ENCODE peak calls at places on chromosome 15, in nine cellular contexts. One of them, this sample, is unnamed.
A peak's percentile ranks its signal among the peaks of the same experiment; 100 is the strongest.

GRCh38 chr15:89203705-89204273 is 17.6 kb downstream of the RLBP1 start:
- DNase-seq in NAMALWA: no peak
- DNase-seq in amniotic stem cell: no peak
- DNase-seq in nucleus accumbens: no peak
- DNase-seq in neural progenitor cell: no peak
- DNase-seq in CD8-positive, alpha-beta T cell: no peak
- DNase-seq in head of caudate nucleus: no peak
- DNase-seq in activated naive CD4-positive, alpha-beta T cell treated with Interleukin-2 at 50 U/mL for 16 hours: peak; percentile 23
- DNase-seq in NCI-H774: no peak
- DNase-seq in this sample: peak; percentile 11

GRCh38 chr15:31089361-31090047 is 12.0 kb downstream of the TRPM1 start:
- DNase-seq in NAMALWA: no peak
- DNase-seq in amniotic stem cell: no peak
- DNase-seq in nucleus accumbens: no peak
- DNase-seq in neural progenitor cell: no peak
- DNase-seq in CD8-positive, alpha-beta T cell: no peak
- DNase-seq in head of caudate nucleus: no peak
- DNase-seq in activated naive CD4-positive, alpha-beta T cell treated with Interleukin-2 at 50 U/mL for 16 hours: no peak
- DNase-seq in NCI-H774: no peak
- DNase-seq in this sample: no peak

GRCh38 chr15:79872358-79873017 is 24.3 kb downstream of the MTHFS start:
- DNase-seq in NAMALWA: no peak
- DNase-seq in amniotic stem cell: no peak
- DNase-seq in nucleus accumbens: no peak
- DNase-seq in neural progenitor cell: no peak
- DNase-seq in CD8-positive, alpha-beta T cell: peak; percentile 24
- DNase-seq in head of caudate nucleus: no peak
- DNase-seq in activated naive CD4-positive, alpha-beta T cell treated with Interleukin-2 at 50 U/mL for 16 hours: peak; percentile 19
- DNase-seq in NCI-H774: no peak
- DNase-seq in this sample: no peak

GRCh38 chr15:43748376-43748775 is 2.1 kb downstream of the PDIA3 start:
- DNase-seq in NAMALWA: peak; percentile 58
- DNase-seq in amniotic stem cell: no peak
- DNase-seq in nucleus accumbens: no peak
- DNase-seq in neural progenitor cell: no peak
- DNase-seq in CD8-positive, alpha-beta T cell: no peak
- DNase-seq in head of caudate nucleus: no peak
- DNase-seq in activated naive CD4-positive, alpha-beta T cell treated with Interleukin-2 at 50 U/mL for 16 hours: no peak
- DNase-seq in NCI-H774: no peak
- DNase-seq in this sample: no peak

GRCh38 chr15:33581032-33581431 is 270.3 kb downstream of the RYR3 start:
- DNase-seq in NAMALWA: no peak
- DNase-seq in amniotic stem cell: no peak
- DNase-seq in nucleus accumbens: peak; percentile 69
- DNase-seq in neural progenitor cell: no peak
- DNase-seq in CD8-positive, alpha-beta T cell: no peak
- DNase-seq in head of caudate nucleus: peak; percentile 75
- DNase-seq in activated naive CD4-positive, alpha-beta T cell treated with Interleukin-2 at 50 U/mL for 16 hours: no peak
- DNase-seq in NCI-H774: no peak
- DNase-seq in this sample: no peak

GRCh38 chr15:31347067-31347975 is 20.7 kb downstream of the KLF13 start:
- DNase-seq in NAMALWA: no peak
- DNase-seq in amniotic stem cell: no peak
- DNase-seq in nucleus accumbens: no peak
- DNase-seq in neural progenitor cell: no peak
- DNase-seq in CD8-positive, alpha-beta T cell: peak; percentile 87
- DNase-seq in head of caudate nucleus: no peak
- DNase-seq in activated naive CD4-positive, alpha-beta T cell treated with Interleukin-2 at 50 U/mL for 16 hours: peak; percentile 76
- DNase-seq in NCI-H774: no peak
- DNase-seq in this sample: no peak

GRCh38 chr15:81398910-81399551 is 25.0 kb upstream of the TMC3 start:
- DNase-seq in NAMALWA: no peak
- DNase-seq in amniotic stem cell: no peak
- DNase-seq in nucleus accumbens: no peak
- DNase-seq in neural progenitor cell: no peak
- DNase-seq in CD8-positive, alpha-beta T cell: no peak
- DNase-seq in head of caudate nucleus: no peak
- DNase-seq in activated naive CD4-positive, alpha-beta T cell treated with Interleukin-2 at 50 U/mL for 16 hours: no peak
- DNase-seq in NCI-H774: no peak
- DNase-seq in this sample: no peak

GRCh38 chr15:91782221-91782620 is 71.3 kb upstream of the SLCO3A1 start:
- DNase-seq in NAMALWA: no peak
- DNase-seq in amniotic stem cell: no peak
- DNase-seq in nucleus accumbens: no peak
- DNase-seq in neural progenitor cell: no peak
- DNase-seq in CD8-positive, alpha-beta T cell: no peak
- DNase-seq in head of caudate nucleus: no peak
- DNase-seq in activated naive CD4-positive, alpha-beta T cell treated with Interleukin-2 at 50 U/mL for 16 hours: no peak
- DNase-seq in NCI-H774: no peak
- DNase-seq in this sample: no peak

GRCh38 chr15:48086582-48086981 is 34.2 kb upstream of the SLC24A5 start:
- DNase-seq in NAMALWA: no peak
- DNase-seq in amniotic stem cell: no peak
- DNase-seq in nucleus accumbens: no peak
- DNase-seq in neural progenitor cell: no peak
- DNase-seq in CD8-positive, alpha-beta T cell: no peak
- DNase-seq in head of caudate nucleus: no peak
- DNase-seq in activated naive CD4-positive, alpha-beta T cell treated with Interleukin-2 at 50 U/mL for 16 hours: no peak
- DNase-seq in NCI-H774: no peak
- DNase-seq in this sample: no peak

GRCh38 chr15:90203922-90204321 is 2.8 kb downstream of the SEMA4B start:
- DNase-seq in NAMALWA: no peak
- DNase-seq in amniotic stem cell: no peak
- DNase-seq in nucleus accumbens: peak; percentile 46
- DNase-seq in neural progenitor cell: no peak
- DNase-seq in CD8-positive, alpha-beta T cell: no peak
- DNase-seq in head of caudate nucleus: no peak
- DNase-seq in activated naive CD4-positive, alpha-beta T cell treated with Interleukin-2 at 50 U/mL for 16 hours: no peak
- DNase-seq in NCI-H774: no peak
- DNase-seq in this sample: no peak

GRCh38 chr15:29920515-29920914 is 98.2 kb upstream of the TJP1 start:
- DNase-seq in NAMALWA: no peak
- DNase-seq in amniotic stem cell: no peak
- DNase-seq in nucleus accumbens: peak; percentile 73
- DNase-seq in neural progenitor cell: no peak
- DNase-seq in CD8-positive, alpha-beta T cell: no peak
- DNase-seq in head of caudate nucleus: peak; percentile 85
- DNase-seq in activated naive CD4-positive, alpha-beta T cell treated with Interleukin-2 at 50 U/mL for 16 hours: no peak
- DNase-seq in NCI-H774: no peak
- DNase-seq in this sample: no peak

GRCh38 chr15:56736881-56737707 is 3.8 kb upstream of the ZNF280D start:
- DNase-seq in NAMALWA: no peak
- DNase-seq in amniotic stem cell: no peak
- DNase-seq in nucleus accumbens: no peak
- DNase-seq in neural progenitor cell: no peak
- DNase-seq in CD8-positive, alpha-beta T cell: no peak
- DNase-seq in head of caudate nucleus: no peak
- DNase-seq in activated naive CD4-positive, alpha-beta T cell treated with Interleukin-2 at 50 U/mL for 16 hours: no peak
- DNase-seq in NCI-H774: no peak
- DNase-seq in this sample: no peak

GRCh38 chr15:25658560-25658959 is 204.6 kb downstream of the ATP10A start:
- DNase-seq in NAMALWA: no peak
- DNase-seq in amniotic stem cell: no peak
- DNase-seq in nucleus accumbens: no peak
- DNase-seq in neural progenitor cell: no peak
- DNase-seq in CD8-positive, alpha-beta T cell: no peak
- DNase-seq in head of caudate nucleus: no peak
- DNase-seq in activated naive CD4-positive, alpha-beta T cell treated with Interleukin-2 at 50 U/mL for 16 hours: no peak
- DNase-seq in NCI-H774: no peak
- DNase-seq in this sample: no peak

GRCh38 chr15:80635953-80636352 is 59.2 kb upstream of the ABHD17C start:
- DNase-seq in NAMALWA: no peak
- DNase-seq in amniotic stem cell: no peak
- DNase-seq in nucleus accumbens: no peak
- DNase-seq in neural progenitor cell: no peak
- DNase-seq in CD8-positive, alpha-beta T cell: no peak
- DNase-seq in head of caudate nucleus: no peak
- DNase-seq in activated naive CD4-positive, alpha-beta T cell treated with Interleukin-2 at 50 U/mL for 16 hours: no peak
- DNase-seq in NCI-H774: no peak
- DNase-seq in this sample: no peak

GRCh38 chr15:73341886-73342600 is 26.7 kb downstream of the HCN4 start:
- DNase-seq in NAMALWA: no peak
- DNase-seq in amniotic stem cell: no peak
- DNase-seq in nucleus accumbens: no peak
- DNase-seq in neural progenitor cell: no peak
- DNase-seq in CD8-positive, alpha-beta T cell: no peak
- DNase-seq in head of caudate nucleus: no peak
- DNase-seq in activated naive CD4-positive, alpha-beta T cell treated with Interleukin-2 at 50 U/mL for 16 hours: no peak
- DNase-seq in NCI-H774: no peak
- DNase-seq in this sample: no peak

GRCh38 chr15:100763764-100764750 is 115.6 kb upstream of the ALDH1A3 start:
- DNase-seq in NAMALWA: no peak
- DNase-seq in amniotic stem cell: no peak
- DNase-seq in nucleus accumbens: no peak
- DNase-seq in neural progenitor cell: no peak
- DNase-seq in CD8-positive, alpha-beta T cell: no peak
- DNase-seq in head of caudate nucleus: no peak
- DNase-seq in activated naive CD4-positive, alpha-beta T cell treated with Interleukin-2 at 50 U/mL for 16 hours: no peak
- DNase-seq in NCI-H774: no peak
- DNase-seq in this sample: no peak

This sample was measured in KG1.